ENCODE peak calls at places on chromosome 14, in four cellular contexts. E, W, N and O are unnamed samples.

GRCh38 chr14:58663494-58664111 is 25.8 kb downstream of the DACT1 start:
- DNase-seq in E (no peak), W (no peak), N (no peak), O (no peak)

GRCh38 chr14:61672796-61673195 is 22.5 kb upstream of the HIF1A start:
- DNase-seq in E (no peak), W (no peak), N (no peak), O (no peak)

GRCh38 chr14:52551696-52552062 is 626 bp downstream of the TXNDC16 start:
- DNase-seq in E (peak; percentile 34), W (no peak), N (no peak), O (no peak)

GRCh38 chr14:32370720-32371119 is 41.6 kb downstream of the AKAP6 start:
- DNase-seq in E (no peak), W (peak; percentile 30), N (no peak), O (no peak)

GRCh38 chr14:36971263-36971855 is 201.0 kb downstream of the SLC25A21 start:
- DNase-seq in E (no peak), W (no peak), N (no peak), O (no peak)

GRCh38 chr14:55762595-55763232 is 182.7 kb downstream of the KTN1 start:
- DNase-seq in E (no peak), W (no peak), N (no peak), O (no peak)

GRCh38 chr14:34711169-34711568 is 3.2 kb downstream of the CFL2 start:
- DNase-seq in E (no peak), W (no peak), N (no peak), O (no peak)

GRCh38 chr14:50763386-50764007 is 67.5 kb downstream of the NIN start:
- DNase-seq in E (peak; percentile 88), W (no peak), N (no peak), O (no peak)

GRCh38 chr14:42556551-42556950 is 949.9 kb downstream of the LRFN5 start:
- DNase-seq in E (no peak), W (no peak), N (no peak), O (no peak)

GRCh38 chr14:23183076-23183475 is 384 bp downstream of the SLC7A8 start:
- DNase-seq in E (peak; percentile 24), W (no peak), N (no peak), O (no peak)

GRCh38 chr14:61468063-61468825 is 146.9 kb downstream of the PRKCH start:
- DNase-seq in E (no peak), W (no peak), N (no peak), O (no peak)

GRCh38 chr14:81429028-81429427 is 28.9 kb upstream of the STON2 start:
- DNase-seq in E (no peak), W (no peak), N (no peak), O (no peak)

GRCh38 chr14:52080817-52081755 is 12.2 kb upstream of the NID2 start:
- DNase-seq in E (no peak), W (peak; percentile 71), N (no peak), O (no peak)

GRCh38 chr14:55130194-55130550 is 1.1 kb downstream of the LGALS3 start:
- DNase-seq in E (peak; percentile 35), W (no peak), N (no peak), O (no peak)

GRCh38 chr14:95488376-95489162 is 27.9 kb downstream of the SYNE3 start:
- DNase-seq in E (no peak), W (no peak), N (no peak), O (peak; percentile 60)

GRCh38 chr14:95034806-95035205 is 122.5 kb downstream of the DICER1 start:
- DNase-seq in E (no peak), W (no peak), N (no peak), O (no peak)

GRCh38 chr14:68943107-68943506 is 36.0 kb downstream of the ACTN1 start:
- DNase-seq in E (peak; percentile 91), W (no peak), N (no peak), O (no peak)

GRCh38 chr14:68946423-68946822 is 32.7 kb downstream of the ACTN1 start:
- DNase-seq in E (peak; percentile 27), W (no peak), N (no peak), O (no peak)

GRCh38 chr14:68945585-68946289 is 33.4 kb downstream of the ACTN1 start:
- DNase-seq in E (peak; percentile 47), W (no peak), N (no peak), O (no peak)

GRCh38 chr14:68944162-68944561 is 34.9 kb downstream of the ACTN1 start:
- DNase-seq in E (no peak), W (no peak), N (no peak), O (no peak)

DNA sequence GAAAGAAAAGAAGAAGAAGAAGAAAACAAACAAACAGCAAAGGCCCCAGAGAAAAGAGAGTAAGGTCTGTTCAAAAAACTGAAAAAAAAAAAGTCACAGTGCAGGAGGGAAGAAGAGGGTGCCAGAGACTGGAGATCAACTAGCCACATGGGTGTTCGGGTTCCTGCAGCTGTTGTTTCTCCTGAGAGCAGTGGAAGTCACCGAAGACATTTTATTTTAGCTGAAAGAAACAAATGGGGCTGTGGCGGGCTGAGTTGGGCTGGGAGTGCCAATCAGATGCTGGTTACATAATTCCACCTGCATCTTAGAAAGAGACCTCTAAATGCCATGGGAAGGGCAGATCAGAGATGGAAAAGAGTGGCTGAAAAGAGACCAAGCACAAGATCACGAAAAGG is 33.9 kb downstream of the ACTN1 start:
- DNase-seq in E (peak; percentile 29), W (no peak), N (no peak), O (no peak)
- H3K27ac ChIP-seq in E (no peak overlapping the region), W (peak overlapping the region; percentile 21), N (peak overlapping the region; percentile 42), O (no peak overlapping the region)

DNA sequence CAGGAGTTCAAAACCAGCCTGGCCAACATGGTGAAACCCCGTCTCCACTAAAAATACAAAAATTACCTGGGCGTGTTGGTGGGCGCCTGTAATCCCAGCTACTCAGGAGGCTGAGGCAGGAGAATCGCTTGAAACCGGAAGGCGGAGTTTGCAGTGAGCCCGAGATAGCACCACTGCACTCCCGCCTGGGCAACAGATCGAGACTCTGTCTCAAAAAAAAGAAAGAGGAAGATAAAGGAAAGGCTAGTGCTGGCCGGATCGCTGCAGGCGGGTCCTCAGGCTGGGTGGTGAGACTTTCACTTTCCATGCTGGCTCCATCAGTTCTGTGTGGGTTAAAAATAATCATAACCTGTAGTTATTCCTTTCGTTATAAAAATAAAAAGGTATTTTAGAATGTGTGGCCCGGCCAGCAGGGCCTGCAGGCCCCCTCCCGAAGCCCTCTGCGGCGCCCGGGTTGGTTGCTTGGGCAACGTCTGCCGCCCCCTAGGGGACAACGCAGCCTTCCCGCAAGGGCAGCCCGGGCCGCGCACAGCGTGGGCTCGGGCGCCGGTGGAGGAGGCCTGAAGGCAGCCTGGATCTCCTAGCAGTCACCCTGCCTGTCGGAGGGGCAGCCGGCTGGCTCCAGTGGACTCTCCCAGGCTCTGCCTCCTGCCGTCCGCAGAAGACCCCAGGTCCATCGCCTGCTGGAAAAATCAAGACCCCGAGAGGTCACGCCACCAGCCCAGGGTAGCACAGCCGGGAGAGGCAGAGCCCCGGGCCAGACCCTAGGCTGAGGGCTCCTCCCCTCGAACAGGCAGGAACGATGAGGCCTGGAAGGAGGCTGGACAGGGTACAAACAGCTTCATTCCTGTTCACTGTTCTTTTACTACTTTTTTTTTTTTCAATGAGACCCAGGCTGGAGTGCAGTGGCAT is 5.0 kb upstream of the SLC25A47 start:
- DNase-seq in E (peak; percentile 80), W (no peak), N (peak; percentile 43), O (peak; percentile 78)
- H3K27ac ChIP-seq in E (no peak overlapping the region), W (peak overlapping the region; percentile 34), N (no peak overlapping the region), O (peak overlapping the region; percentile 11)

GRCh38 chr14:103742499-103743255 is 27.1 kb downstream of the ZFYVE21 start:
- DNase-seq in E (no peak), W (no peak), N (no peak), O (no peak)

GRCh38 chr14:103739466-103739792 is 23.8 kb downstream of the ZFYVE21 start:
- DNase-seq in E (no peak), W (no peak), N (no peak), O (peak; percentile 47)

GRCh38 chr14:103741876-103742275 is 26.3 kb downstream of the ZFYVE21 start:
- DNase-seq in E (no peak), W (no peak), N (no peak), O (no peak)

GRCh38 chr14:103739793-103740501 is 24.3 kb downstream of the ZFYVE21 start:
- DNase-seq in E (no peak), W (no peak), N (no peak), O (no peak)

DNA sequence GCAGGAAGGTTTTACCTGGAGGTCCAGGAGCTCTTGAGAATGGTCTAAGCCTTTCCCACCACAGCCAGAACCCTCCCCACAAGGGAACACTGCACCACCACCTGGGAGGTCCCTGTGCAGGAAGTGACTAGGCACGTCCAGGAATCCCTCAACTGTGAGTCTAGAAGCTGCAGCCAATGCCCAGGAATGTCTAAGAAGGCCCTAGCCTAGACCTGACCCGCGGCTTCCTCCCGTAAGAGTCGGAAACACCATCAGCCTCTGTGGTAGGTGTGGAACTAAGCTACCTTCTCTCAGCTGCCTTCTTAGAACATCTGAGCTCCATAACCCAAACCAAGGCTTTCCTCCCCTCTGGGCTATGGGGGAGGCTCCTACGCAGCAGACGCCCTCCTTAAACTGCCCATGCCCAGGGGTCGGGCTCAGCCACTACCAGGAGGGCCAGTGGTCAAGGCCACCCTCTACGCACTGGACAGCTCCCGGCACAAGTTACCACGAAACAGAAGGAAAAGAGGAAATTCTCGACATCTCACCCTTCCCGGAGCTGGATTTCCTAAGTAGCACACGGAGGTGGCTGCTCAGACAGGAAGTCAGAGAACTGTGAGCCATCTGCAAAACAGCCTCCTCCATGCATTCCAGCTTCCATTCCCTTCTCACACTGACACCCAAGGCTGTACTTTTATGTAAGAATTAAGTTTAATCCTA is 25.5 kb downstream of the ZFYVE21 start:
- DNase-seq in E (no peak), W (no peak), N (no peak), O (no peak)
- H3K27ac ChIP-seq in E (no peak overlapping the region), W (no peak overlapping the region), N (no peak overlapping the region), O (no peak overlapping the region)

DNA sequence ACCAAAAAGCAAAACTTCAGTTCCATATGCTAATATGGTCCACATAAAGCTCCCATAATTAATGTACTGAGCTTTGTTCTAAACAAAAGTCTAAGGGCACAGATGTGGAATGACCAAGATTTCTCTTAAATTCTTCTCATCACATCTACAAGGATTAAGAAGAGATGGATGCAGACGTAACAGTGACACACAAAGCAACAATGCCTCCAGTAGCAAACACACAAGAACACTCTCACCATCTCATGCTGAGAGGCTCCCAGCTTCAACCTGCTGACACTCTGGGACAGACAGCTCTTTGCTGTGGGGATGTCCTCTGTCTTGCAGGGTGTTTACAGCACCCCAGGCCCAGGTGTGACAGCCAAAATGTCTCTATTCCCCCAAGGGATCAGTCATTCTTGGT is 48.2 kb downstream of the SETD3 start:
- DNase-seq in E (no peak), W (no peak), N (no peak), O (no peak)
- H3K27ac ChIP-seq in E (no peak overlapping the region), W (no peak overlapping the region), N (no peak overlapping the region), O (no peak overlapping the region)

DNA sequence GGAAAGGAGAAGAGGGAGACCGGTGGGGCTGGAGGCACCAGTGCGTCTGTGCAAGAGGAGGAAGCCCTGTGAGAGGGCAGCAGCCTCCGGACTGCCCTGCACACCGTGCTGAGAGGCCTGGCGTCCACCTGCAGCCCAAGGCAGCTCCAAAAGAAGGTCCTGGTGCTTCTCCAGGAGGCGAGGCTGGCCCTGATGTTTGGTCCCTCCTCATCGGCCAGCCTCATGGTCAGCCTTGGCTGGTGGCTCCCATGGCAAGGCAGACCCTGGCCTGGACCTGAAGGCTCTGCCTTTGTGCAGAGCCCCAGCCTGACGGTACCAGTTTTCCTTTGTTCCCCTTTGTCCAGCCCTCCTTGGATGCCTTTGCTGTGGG is 7.9 kb downstream of the ADSS1 start:
- DNase-seq in E (no peak), W (no peak), N (no peak), O (no peak)
- H3K27ac ChIP-seq in E (no peak overlapping the region), W (no peak overlapping the region), N (no peak overlapping the region), O (peak overlapping the region; percentile 96)

DNA sequence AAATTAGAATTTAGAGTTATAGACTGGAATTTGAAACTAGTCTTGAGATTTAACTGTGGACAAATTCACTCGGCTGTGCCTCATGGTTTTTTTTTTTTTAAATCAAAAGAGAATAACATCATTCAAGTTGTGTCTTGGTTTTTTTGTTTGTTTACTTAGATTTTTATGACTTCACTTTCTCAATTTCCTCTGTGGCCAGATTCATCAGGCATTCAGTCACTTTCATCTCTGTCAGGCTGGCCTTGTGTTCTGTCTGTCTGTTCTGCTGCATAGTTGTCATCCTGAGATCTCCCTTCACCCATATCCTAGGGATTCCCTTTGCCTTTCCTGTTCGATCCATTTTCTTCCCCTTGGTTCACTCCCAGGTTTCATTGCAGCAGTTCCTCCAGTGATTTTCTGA is 10.0 kb downstream of the MARK3 start:
- DNase-seq in E (no peak), W (no peak), N (no peak), O (no peak)
- H3K27ac ChIP-seq in E (no peak overlapping the region), W (no peak overlapping the region), N (no peak overlapping the region), O (peak overlapping the region; percentile 75)